ENCODE peak calls at places on chromosomes 13 and 19, in four cellular contexts. W, M, J and Q are unnamed samples.

GRCh38 chr13:113973218-113974164 is at the start of gene C13orf46:
- DNase-seq in W (no peak), M (no peak), J (no peak), Q (no peak)

GRCh38 chr19:49119411-49120324 is at the start of gene PPFIA3:
- DNase-seq in W (peak), M (peak), J (no peak), Q (no peak)

GRCh38 chr13:51501592-51502205 is 48.9 kb upstream of the INTS6 start:
- DNase-seq in W (no peak), M (no peak), J (no peak), Q (peak)

GRCh38 chr19:46772170-46773017 is 16.0 kb downstream of the SLC1A5 start:
- DNase-seq in W (no peak), M (no peak), J (no peak), Q (no peak)

GRCh38 chr13:72648513-72649065 is 78.8 kb downstream of the MZT1 start:
- DNase-seq in W (no peak), M (no peak), J (no peak), Q (no peak)

GRCh38 chr13:98994896-98995295 is 17.0 kb upstream of the DOCK9 start:
- DNase-seq in W (no peak), M (no peak), J (no peak), Q (peak)

GRCh38 chr19:54180691-54181091 is 7.7 kb upstream of the TMC4 start:
- DNase-seq in W (no peak), M (no peak), J (no peak), Q (no peak)

GRCh38 chr19:29521291-29522075 is 4.3 kb upstream of the VSTM2B start:
- DNase-seq in W (no peak), M (peak), J (no peak), Q (no peak)

GRCh38 chr13:31670831-31671617 is 68.3 kb upstream of the RXFP2 start:
- DNase-seq in W (no peak), M (no peak), J (no peak), Q (peak)

GRCh38 chr19:37506387-37507166 is at the start of gene ZNF793:
- DNase-seq in W (no peak), M (peak), J (peak), Q (peak)

GRCh38 chr13:51999525-51999924 is 11.7 kb downstream of the ATP7B start:
- DNase-seq in W (no peak), M (no peak), J (no peak), Q (peak)

GRCh38 chr13:105031306-105031705 is 1504.2 kb downstream of the EFNB2 start:
- DNase-seq in W (no peak), M (no peak), J (no peak), Q (no peak)

GRCh38 chr19:32020538-32020937 is 324.9 kb upstream of the ZNF507 start:
- DNase-seq in W (no peak), M (no peak), J (no peak), Q (no peak)

GRCh38 chr19:13968383-13968935 is 16.1 kb downstream of the DCAF15 start:
- DNase-seq in W (no peak), M (no peak), J (no peak), Q (no peak)

GRCh38 chr19:38394488-38394887 is 6.0 kb downstream of the SPRED3 start:
- DNase-seq in W (no peak), M (peak), J (peak), Q (peak)

GRCh38 chr13:77623797-77624196 is 73.7 kb upstream of the SLAIN1 start:
- DNase-seq in W (no peak), M (no peak), J (no peak), Q (no peak)

GRCh38 chr19:31553112-31553843 is 204.0 kb upstream of the TSHZ3 start:
- DNase-seq in W (no peak), M (no peak), J (no peak), Q (no peak)

GRCh38 chr13:85864963-85865530 is 65.8 kb upstream of the SLITRK6 start:
- DNase-seq in W (no peak), M (no peak), J (no peak), Q (peak)

GRCh38 chr13:31749929-31750328 is 10.6 kb downstream of the RXFP2 start:
- DNase-seq in W (no peak), M (no peak), J (no peak), Q (peak)